ENCODE peak calls at places on chromosomes 16 and 17, in eight cellular contexts. P is transverse colon, R is mammary epithelial cell, U is GM23338, J is GM12878, I is right lobe of liver, S is IMR-90, G is heart right ventricle. C is an unnamed sample.

GRCh38 chr16:75632857-75633256 is 9.8 kb upstream of the ADAT1 start:
- DNase-seq in P (no peak), R (no peak), U (no peak), J (no peak), I (no peak), S (no peak), G (no peak), C (no peak)

GRCh38 chr16:65122724-65122973 is 786 bp upstream of the CDH11 start:
- DNase-seq in P (no peak), R (no peak), U (no peak), J (no peak), I (no peak), S (no peak), G (no peak), C (no peak)

GRCh38 chr17:50056217-50056960 is 479 bp downstream of the ITGA3 start:
- DNase-seq in P (peak; percentile 71), R (peak; percentile 68), U (peak; percentile 92), J (no peak), I (peak; percentile 57), S (peak; percentile 69), G (peak; percentile 59), C (peak; percentile 84)

GRCh38 chr17:1561420-1562177 is 993 bp downstream of the PITPNA start:
- DNase-seq in P (no peak), R (peak; percentile 23), U (peak; percentile 60), J (no peak), I (no peak), S (no peak), G (peak; percentile 33), C (peak; percentile 38)

GRCh38 chr17:72588961-72589360 is 468.1 kb downstream of the SOX9 start:
- DNase-seq in P (peak; percentile 83), R (peak; percentile 97), U (no peak), J (no peak), I (no peak), S (peak; percentile 89), G (no peak), C (no peak)

GRCh38 chr16:86857807-86858206 is 279.5 kb downstream of the FOXL1 start:
- DNase-seq in P (no peak), R (no peak), U (no peak), J (no peak), I (no peak), S (no peak), G (no peak), C (no peak)

GRCh38 chr16:57761957-57762356 is 26.4 kb downstream of the KATNB1 start:
- DNase-seq in P (no peak), R (no peak), U (no peak), J (no peak), I (no peak), S (no peak), G (no peak), C (no peak)

GRCh38 chr17:1078062-1078711 is 81.3 kb downstream of the TIMM22 start:
- DNase-seq in P (no peak), R (no peak), U (peak; percentile 51), J (no peak), I (no peak), S (no peak), G (no peak), C (no peak)

GRCh38 chr17:82702161-82702932 is 3.8 kb upstream of the RAB40B start:
- DNase-seq in P (peak; percentile 76), R (no peak), U (no peak), J (no peak), I (no peak), S (no peak), G (no peak), C (no peak)

GRCh38 chr17:82703036-82703745 is 4.7 kb upstream of the RAB40B start:
- DNase-seq in P (no peak), R (no peak), U (no peak), J (no peak), I (no peak), S (no peak), G (no peak), C (no peak)

GRCh38 chr17:82705756-82706155 is 7.3 kb upstream of the RAB40B start:
- DNase-seq in P (no peak), R (no peak), U (no peak), J (no peak), I (no peak), S (no peak), G (no peak), C (no peak)

GRCh38 chr17:82704886-82705285 is 6.4 kb upstream of the RAB40B start:
- DNase-seq in P (no peak), R (no peak), U (no peak), J (no peak), I (no peak), S (no peak), G (no peak), C (no peak)

DNA sequence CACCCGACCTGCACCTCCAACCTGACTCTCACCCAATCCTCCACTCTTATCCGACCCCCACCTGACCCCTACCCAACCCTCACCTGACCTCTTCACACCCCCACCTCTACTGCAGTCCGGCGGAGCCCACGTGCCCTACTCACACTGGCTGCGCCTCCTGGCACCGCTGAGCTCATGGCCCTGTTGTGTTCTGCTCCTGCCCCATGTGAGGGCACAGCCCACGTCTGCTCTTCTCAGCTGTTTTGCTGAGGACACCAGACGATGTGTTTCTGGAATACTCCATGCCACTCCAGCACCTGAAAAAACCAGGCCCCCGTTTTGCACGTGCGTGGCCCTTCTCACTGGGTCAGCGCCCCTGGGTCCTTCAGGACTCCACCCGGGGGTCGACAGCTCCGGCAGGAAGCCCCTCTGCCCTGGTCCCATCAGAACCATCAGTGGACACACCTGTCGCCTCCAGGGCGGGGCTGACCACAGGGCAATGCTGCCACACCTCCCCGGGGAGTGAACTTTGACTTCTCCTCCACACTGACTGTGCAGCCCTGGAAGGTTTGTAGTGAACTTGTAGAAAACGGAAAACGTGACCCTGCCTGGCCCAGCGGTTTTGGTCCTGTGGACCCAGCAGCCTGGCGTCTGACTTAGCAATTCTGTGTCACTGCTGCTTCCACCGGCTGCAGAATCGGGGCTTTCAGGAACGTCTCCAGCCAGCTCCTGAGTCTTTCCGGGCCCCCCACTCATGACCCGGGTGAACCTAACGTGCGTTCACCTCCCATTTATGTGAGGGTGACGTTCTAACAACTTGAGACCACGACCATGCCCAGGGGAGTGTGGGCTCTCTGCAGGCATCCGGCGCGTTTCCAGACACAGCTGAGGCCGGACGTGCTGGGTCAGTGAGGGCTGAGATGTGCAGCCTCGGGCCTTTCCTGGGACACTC is 5.7 kb upstream of the RAB40B start:
- DNase-seq in P (peak; percentile 90), R (no peak), U (no peak), J (no peak), I (peak; percentile 86), S (no peak), G (no peak), C (no peak)
- H3K4me3 ChIP-seq in P (peak overlapping the region; percentile 5), R (no peak overlapping the region), U (no peak overlapping the region), J (no peak overlapping the region), I (no peak overlapping the region), S (no peak overlapping the region), G (no peak overlapping the region), C (no peak overlapping the region)

DNA sequence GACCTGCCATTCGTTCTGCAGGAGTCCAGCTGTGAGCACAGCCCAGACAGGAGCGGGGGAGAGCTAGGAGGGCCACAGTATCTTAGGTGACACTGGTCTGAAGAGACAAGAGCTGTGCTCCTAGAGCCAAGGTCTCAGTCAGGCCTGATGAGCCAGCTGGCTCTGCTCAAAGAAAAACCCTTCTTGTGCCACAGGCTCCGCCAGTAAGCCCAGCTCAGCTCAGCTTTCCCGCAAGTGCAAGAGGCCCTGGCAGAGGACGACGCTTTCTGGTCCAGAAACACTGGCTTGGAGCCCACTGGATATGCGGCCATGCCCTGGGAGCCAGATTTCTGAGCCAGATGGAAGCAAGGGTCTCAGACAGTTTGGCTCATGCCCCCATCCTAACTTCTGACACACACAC is 23.9 kb downstream of the PEMT start:
- DNase-seq in P (no peak), R (no peak), U (no peak), J (no peak), I (peak; percentile 94), S (peak; percentile 17), G (peak; percentile 73), C (no peak)
- H3K4me1 ChIP-seq in P (peaks cover 18% of the 10 kb centered on the region), R (no peaks in the 10 kb centered on the region), U (no peaks in the 10 kb centered on the region), J (no peaks in the 10 kb centered on the region), I (peaks cover 96% of the 10 kb centered on the region), S (peaks cover 2% of the 10 kb centered on the region), G (peaks cover 34% of the 10 kb centered on the region), C (no peaks in the 10 kb centered on the region)

GRCh38 chr16:1537763-1538289 is 4.4 kb downstream of the TMEM204 start:
- DNase-seq in P (no peak), R (no peak), U (no peak), J (no peak), I (no peak), S (no peak), G (peak; percentile 11), C (no peak)

GRCh38 chr16:1534021-1535020 is 855 bp downstream of the TMEM204 start:
- DNase-seq in P (no peak), R (no peak), U (no peak), J (no peak), I (no peak), S (peak; percentile 11), G (peak; percentile 40), C (no peak)

GRCh38 chr16:1537138-1537577 is 3.7 kb downstream of the TMEM204 start:
- DNase-seq in P (no peak), R (no peak), U (no peak), J (no peak), I (no peak), S (no peak), G (peak; percentile 30), C (no peak)

GRCh38 chr16:1535391-1536291 is 2.2 kb downstream of the TMEM204 start:
- DNase-seq in P (no peak), R (no peak), U (peak; percentile 32), J (no peak), I (no peak), S (no peak), G (peak; percentile 40), C (no peak)

DNA sequence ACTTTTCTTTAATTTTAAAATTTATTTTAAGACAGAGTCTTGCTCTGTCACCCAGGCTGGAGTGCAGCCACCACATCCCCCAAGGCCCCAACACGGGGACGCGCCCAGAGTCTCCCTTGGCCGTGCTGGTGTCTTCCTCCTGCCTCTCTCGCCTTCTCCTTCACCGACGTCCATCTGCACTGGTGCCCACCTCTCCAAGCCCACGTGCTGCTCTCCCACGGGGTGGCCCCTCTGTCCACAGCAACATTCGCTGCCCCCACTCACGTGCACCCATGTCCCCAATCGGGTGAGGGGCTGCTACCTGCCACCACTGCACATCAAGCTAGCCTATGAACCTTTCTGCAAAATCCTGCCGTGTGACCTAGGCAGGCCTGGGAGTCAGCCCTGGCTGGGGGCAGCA is 3.1 kb downstream of the TMEM204 start:
- DNase-seq in P (no peak), R (no peak), U (no peak), J (no peak), I (no peak), S (no peak), G (peak; percentile 17), C (no peak)
- H3K4me3 ChIP-seq in P (peak overlapping the region; percentile 53), R (no peak overlapping the region), U (no peak overlapping the region), J (no peak overlapping the region), I (peak overlapping the region; percentile 55), S (no peak overlapping the region), G (peak overlapping the region; percentile 71), C (no peak overlapping the region)

GRCh38 chr16:1859650-1860049 is 12.3 kb downstream of the MEIOB start:
- DNase-seq in P (peak; percentile 64), R (no peak), U (peak; percentile 20), J (no peak), I (no peak), S (no peak), G (no peak), C (peak; percentile 21)

GRCh38 chr16:1861730-1862129 is 10.2 kb downstream of the MEIOB start:
- DNase-seq in P (no peak), R (no peak), U (no peak), J (no peak), I (no peak), S (no peak), G (no peak), C (no peak)

GRCh38 chr16:1865902-1866690 is 5.9 kb downstream of the MEIOB start:
- DNase-seq in P (no peak), R (no peak), U (no peak), J (no peak), I (peak; percentile 7), S (no peak), G (no peak), C (no peak)

GRCh38 chr16:1863681-1864460 is 8.1 kb downstream of the MEIOB start:
- DNase-seq in P (no peak), R (no peak), U (peak; percentile 49), J (no peak), I (no peak), S (peak; percentile 44), G (no peak), C (peak; percentile 46)

GRCh38 chr16:1862394-1862793 is 9.6 kb downstream of the MEIOB start:
- DNase-seq in P (no peak), R (no peak), U (no peak), J (no peak), I (no peak), S (no peak), G (no peak), C (no peak)
- H3K4me1 ChIP-seq in P (no peaks in the 10 kb centered on the region), R (peaks cover 3% of the 10 kb centered on the region), U (no peaks in the 10 kb centered on the region), J (no peaks in the 10 kb centered on the region), I (no peaks in the 10 kb centered on the region), S (peaks cover 2% of the 10 kb centered on the region), G (peaks cover 3% of the 10 kb centered on the region), C (no peaks in the 10 kb centered on the region)

C was measured in HAP-1.